ENCODE peak calls at places on chromosomes 13 and 19, in five cellular contexts. One of them, this sample, is unnamed.
A peak's percentile ranks its signal among the peaks of the same experiment; 100 is the strongest.

GRCh38 chr19:51354742-51355148 is 11.4 kb downstream of the ETFB start:
- DNase-seq in brain microvascular endothelial cell: peak; percentile 70
- DNase-seq in neuronal stem cell: peak; percentile 87
- DNase-seq in mammary epithelial cell: peak; percentile 26
- DNase-seq in WERI-Rb-1: no peak
- DNase-seq in this sample: no peak

GRCh38 chr19:46373573-46374359 is 26.9 kb downstream of the PPP5C start:
- DNase-seq in brain microvascular endothelial cell: peak; percentile 68
- DNase-seq in neuronal stem cell: peak; percentile 20
- DNase-seq in mammary epithelial cell: peak; percentile 99
- DNase-seq in WERI-Rb-1: no peak
- DNase-seq in this sample: peak; percentile 98

GRCh38 chr19:14890616-14891379 is 4.9 kb upstream of the OR7A17 start:
- DNase-seq in brain microvascular endothelial cell: no peak
- DNase-seq in neuronal stem cell: no peak
- DNase-seq in mammary epithelial cell: no peak
- DNase-seq in WERI-Rb-1: no peak
- DNase-seq in this sample: no peak

GRCh38 chr13:99630269-99630898 is 129.1 kb downstream of the TM9SF2 start:
- DNase-seq in brain microvascular endothelial cell: no peak
- DNase-seq in neuronal stem cell: no peak
- DNase-seq in mammary epithelial cell: no peak
- DNase-seq in WERI-Rb-1: no peak
- DNase-seq in this sample: no peak

GRCh38 chr19:1377965-1378785 is 5.5 kb upstream of the NDUFS7 start:
- DNase-seq in brain microvascular endothelial cell: no peak
- DNase-seq in neuronal stem cell: no peak
- DNase-seq in mammary epithelial cell: no peak
- DNase-seq in WERI-Rb-1: no peak
- DNase-seq in this sample: no peak

GRCh38 chr19:52007436-52007804 is 591 bp downstream of the ZNF615 start:
- DNase-seq in brain microvascular endothelial cell: no peak
- DNase-seq in neuronal stem cell: peak; percentile 26
- DNase-seq in mammary epithelial cell: no peak
- DNase-seq in WERI-Rb-1: no peak
- DNase-seq in this sample: no peak

GRCh38 chr19:4108767-4109625 is 14.9 kb downstream of the MAP2K2 start:
- DNase-seq in brain microvascular endothelial cell: no peak
- DNase-seq in neuronal stem cell: no peak
- DNase-seq in mammary epithelial cell: no peak
- DNase-seq in WERI-Rb-1: no peak
- DNase-seq in this sample: no peak

GRCh38 chr13:44436589-44437337 is 63.1 kb downstream of the SERP2 start:
- DNase-seq in brain microvascular endothelial cell: peak; percentile 93
- DNase-seq in neuronal stem cell: peak; percentile 90
- DNase-seq in mammary epithelial cell: peak; percentile 89
- DNase-seq in WERI-Rb-1: peak; percentile 96
- DNase-seq in this sample: peak; percentile 95

GRCh38 chr19:12163841-12164240 is 945 bp downstream of the ZNF136 start:
- DNase-seq in brain microvascular endothelial cell: no peak
- DNase-seq in neuronal stem cell: no peak
- DNase-seq in mammary epithelial cell: peak; percentile 17
- DNase-seq in WERI-Rb-1: no peak
- DNase-seq in this sample: peak; percentile 59

GRCh38 chr13:99125335-99125915 is 75.2 kb upstream of the UBAC2 start:
- DNase-seq in brain microvascular endothelial cell: no peak
- DNase-seq in neuronal stem cell: no peak
- DNase-seq in mammary epithelial cell: no peak
- DNase-seq in WERI-Rb-1: no peak
- DNase-seq in this sample: no peak

GRCh38 chr19:3452456-3453068 is 27.8 kb downstream of the SMIM24 start:
- DNase-seq in brain microvascular endothelial cell: no peak
- DNase-seq in neuronal stem cell: no peak
- DNase-seq in mammary epithelial cell: no peak
- DNase-seq in WERI-Rb-1: no peak
- DNase-seq in this sample: no peak

GRCh38 chr13:91362908-91363307 is 15.4 kb downstream of the MIR17HG start:
- DNase-seq in brain microvascular endothelial cell: no peak
- DNase-seq in neuronal stem cell: no peak
- DNase-seq in mammary epithelial cell: no peak
- DNase-seq in WERI-Rb-1: no peak
- DNase-seq in this sample: no peak

GRCh38 chr13:33483471-33483870 is 197.9 kb upstream of the STARD13 start:
- DNase-seq in brain microvascular endothelial cell: no peak
- DNase-seq in neuronal stem cell: no peak
- DNase-seq in mammary epithelial cell: peak; percentile 85
- DNase-seq in WERI-Rb-1: no peak
- DNase-seq in this sample: no peak

GRCh38 chr13:71712988-71713653 is 153.9 kb downstream of the DACH1 start:
- DNase-seq in brain microvascular endothelial cell: peak; percentile 58
- DNase-seq in neuronal stem cell: peak; percentile 20
- DNase-seq in mammary epithelial cell: no peak
- DNase-seq in WERI-Rb-1: no peak
- DNase-seq in this sample: no peak

GRCh38 chr19:44682807-44683206 is 11.5 kb downstream of the CEACAM19 start:
- DNase-seq in brain microvascular endothelial cell: no peak
- DNase-seq in neuronal stem cell: no peak
- DNase-seq in mammary epithelial cell: no peak
- DNase-seq in WERI-Rb-1: no peak
- DNase-seq in this sample: no peak

GRCh38 chr13:37914781-37915391 is 45.3 kb upstream of the TRPC4 start:
- DNase-seq in brain microvascular endothelial cell: peak; percentile 15
- DNase-seq in neuronal stem cell: no peak
- DNase-seq in mammary epithelial cell: peak; percentile 84
- DNase-seq in WERI-Rb-1: no peak
- DNase-seq in this sample: no peak

GRCh38 chr19:12065100-12065538 is 588 bp downstream of the ZNF844 start:
- DNase-seq in brain microvascular endothelial cell: peak; percentile 15
- DNase-seq in neuronal stem cell: no peak
- DNase-seq in mammary epithelial cell: no peak
- DNase-seq in WERI-Rb-1: peak; percentile 28
- DNase-seq in this sample: peak; percentile 31

GRCh38 chr13:69319659-69320058 is 788.0 kb upstream of the ATXN8OS start:
- DNase-seq in brain microvascular endothelial cell: no peak
- DNase-seq in neuronal stem cell: no peak
- DNase-seq in mammary epithelial cell: no peak
- DNase-seq in WERI-Rb-1: no peak
- DNase-seq in this sample: no peak

GRCh38 chr19:8319807-8320520 is 1.2 kb downstream of the NDUFA7 start:
- DNase-seq in brain microvascular endothelial cell: no peak
- DNase-seq in neuronal stem cell: no peak
- DNase-seq in mammary epithelial cell: no peak
- DNase-seq in WERI-Rb-1: no peak
- DNase-seq in this sample: no peak

GRCh38 chr13:37869506-37869755 is 141 bp downstream of the TRPC4 start:
- DNase-seq in brain microvascular endothelial cell: no peak
- DNase-seq in neuronal stem cell: peak; percentile 48
- DNase-seq in mammary epithelial cell: no peak
- DNase-seq in WERI-Rb-1: no peak
- DNase-seq in this sample: no peak

GRCh38 chr13:21229241-21230024 is 53.0 kb downstream of the MRPL57 start:
- DNase-seq in brain microvascular endothelial cell: no peak
- DNase-seq in neuronal stem cell: no peak
- DNase-seq in mammary epithelial cell: no peak
- DNase-seq in WERI-Rb-1: no peak
- DNase-seq in this sample: no peak

GRCh38 chr13:95569966-95570365 is 17.4 kb downstream of the CLDN10 start:
- DNase-seq in brain microvascular endothelial cell: no peak
- DNase-seq in neuronal stem cell: no peak
- DNase-seq in mammary epithelial cell: peak; percentile 45
- DNase-seq in WERI-Rb-1: no peak
- DNase-seq in this sample: no peak

GRCh38 chr19:35959968-35960320 is 23.8 kb downstream of the LRFN3 start:
- DNase-seq in brain microvascular endothelial cell: no peak
- DNase-seq in neuronal stem cell: no peak
- DNase-seq in mammary epithelial cell: no peak
- DNase-seq in WERI-Rb-1: no peak
- DNase-seq in this sample: no peak

GRCh38 chr19:35960432-35960972 is 24.3 kb downstream of the LRFN3 start:
- DNase-seq in brain microvascular endothelial cell: no peak
- DNase-seq in neuronal stem cell: no peak
- DNase-seq in mammary epithelial cell: no peak
- DNase-seq in WERI-Rb-1: no peak
- DNase-seq in this sample: no peak

GRCh38 chr19:35955881-35956634 is 19.9 kb downstream of the LRFN3 start:
- DNase-seq in brain microvascular endothelial cell: no peak
- DNase-seq in neuronal stem cell: no peak
- DNase-seq in mammary epithelial cell: no peak
- DNase-seq in WERI-Rb-1: no peak
- DNase-seq in this sample: no peak

GRCh38 chr19:35959040-35959967 is 23.1 kb downstream of the LRFN3 start:
- DNase-seq in brain microvascular endothelial cell: no peak
- DNase-seq in neuronal stem cell: no peak
- DNase-seq in mammary epithelial cell: no peak
- DNase-seq in WERI-Rb-1: no peak
- DNase-seq in this sample: peak; percentile 30

GRCh38 chr19:35958660-35959039 is 22.5 kb downstream of the LRFN3 start:
- DNase-seq in brain microvascular endothelial cell: no peak
- DNase-seq in neuronal stem cell: no peak
- DNase-seq in mammary epithelial cell: no peak
- DNase-seq in WERI-Rb-1: no peak
- DNase-seq in this sample: no peak
- H3K4me3 ChIP-seq in brain microvascular endothelial cell: no peak overlapping the region
- H3K4me3 ChIP-seq in neuronal stem cell: no peak overlapping the region
- H3K4me3 ChIP-seq in mammary epithelial cell: no peak overlapping the region
- H3K4me3 ChIP-seq in WERI-Rb-1: no peak overlapping the region
- H3K4me3 ChIP-seq in this sample: no peak overlapping the region

DNA sequence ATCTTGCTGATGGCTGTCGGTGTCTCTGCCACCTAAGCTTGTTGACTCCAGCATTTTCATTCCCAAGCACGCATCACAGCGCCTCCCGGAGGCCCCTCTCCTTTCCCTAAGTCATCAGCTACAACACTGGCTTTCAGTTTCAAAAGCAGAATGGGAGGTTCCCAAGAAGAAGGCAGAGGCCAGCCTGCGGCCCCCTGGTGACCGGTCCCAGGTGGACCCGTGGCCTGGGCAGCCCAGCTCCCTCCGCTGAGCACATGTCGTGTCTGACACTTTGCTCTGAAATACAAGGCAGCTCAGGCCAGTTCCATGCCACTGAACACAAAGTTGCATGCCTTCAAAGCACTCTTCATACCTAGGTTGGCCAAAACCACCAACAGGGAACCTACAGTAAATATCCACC is 8.5 kb downstream of the MLLT1 start:
- DNase-seq in brain microvascular endothelial cell: no peak
- DNase-seq in neuronal stem cell: no peak
- DNase-seq in mammary epithelial cell: no peak
- DNase-seq in WERI-Rb-1: peak; percentile 52
- DNase-seq in this sample: no peak
- H3K4me3 ChIP-seq in brain microvascular endothelial cell: no peak overlapping the region
- H3K4me3 ChIP-seq in neuronal stem cell: no peak overlapping the region
- H3K4me3 ChIP-seq in mammary epithelial cell: no peak overlapping the region
- H3K4me3 ChIP-seq in WERI-Rb-1: peak overlapping the region; percentile 37
- H3K4me3 ChIP-seq in this sample: no peak overlapping the region

DNA sequence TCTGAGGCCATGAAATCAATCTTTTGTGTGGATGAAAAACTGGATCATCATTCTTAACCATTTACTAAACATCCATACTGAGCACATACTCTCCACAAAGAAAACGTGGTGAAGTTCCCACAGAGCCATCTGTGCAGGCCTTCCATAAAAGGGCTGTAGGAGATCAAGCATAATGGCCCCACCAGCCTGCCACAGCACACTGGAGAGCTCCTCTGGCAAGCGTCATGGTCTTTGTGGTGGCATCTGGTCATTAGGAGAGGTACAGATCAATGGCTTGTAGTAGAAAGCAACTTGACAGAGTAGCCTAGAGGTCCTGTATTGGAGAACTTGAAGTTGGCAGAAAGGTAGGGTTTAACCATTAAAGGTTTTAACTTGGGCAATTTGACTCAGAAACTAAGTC is 128.1 kb downstream of the LMO7 start:
- DNase-seq in brain microvascular endothelial cell: no peak
- DNase-seq in neuronal stem cell: no peak
- DNase-seq in mammary epithelial cell: no peak
- DNase-seq in WERI-Rb-1: no peak
- DNase-seq in this sample: no peak
- H3K4me3 ChIP-seq in brain microvascular endothelial cell: no peak overlapping the region
- H3K4me3 ChIP-seq in neuronal stem cell: no peak overlapping the region
- H3K4me3 ChIP-seq in mammary epithelial cell: no peak overlapping the region
- H3K4me3 ChIP-seq in WERI-Rb-1: no peak overlapping the region
- H3K4me3 ChIP-seq in this sample: no peak overlapping the region

DNA sequence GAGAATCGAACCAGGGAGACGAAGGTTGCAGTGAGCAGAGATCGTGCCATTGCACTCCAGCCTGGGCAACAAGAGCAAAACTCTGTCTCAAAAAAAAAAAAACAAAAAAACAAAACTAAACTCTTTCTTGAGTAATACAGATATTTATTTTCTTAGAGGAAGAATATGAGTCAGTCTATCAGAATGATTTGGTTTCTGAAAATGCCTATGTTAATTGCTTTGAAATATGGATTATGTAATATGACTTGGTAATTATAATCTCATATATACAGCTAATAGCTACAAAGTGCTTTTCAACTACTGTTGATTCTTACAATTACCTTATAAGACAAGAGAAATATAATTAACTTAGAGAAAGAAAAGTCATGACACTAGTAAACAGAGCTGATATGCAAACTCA is 88.1 kb downstream of the TBC1D4 start:
- DNase-seq in brain microvascular endothelial cell: no peak
- DNase-seq in neuronal stem cell: no peak
- DNase-seq in mammary epithelial cell: no peak
- DNase-seq in WERI-Rb-1: no peak
- DNase-seq in this sample: no peak
- H3K4me3 ChIP-seq in brain microvascular endothelial cell: no peak overlapping the region
- H3K4me3 ChIP-seq in neuronal stem cell: no peak overlapping the region
- H3K4me3 ChIP-seq in mammary epithelial cell: no peak overlapping the region
- H3K4me3 ChIP-seq in WERI-Rb-1: no peak overlapping the region
- H3K4me3 ChIP-seq in this sample: no peak overlapping the region

This sample was measured in MG63.